ENCODE peak calls at places on chromosomes 12 and 14, in four cellular contexts. One of them, this sample, is unnamed.

GRCh38 chr12:131055596-131056233 is 102.0 kb downstream of the ADGRD1 start:
- DNase-seq in NCI-H1417: no peak
- DNase-seq in H54: no peak
- DNase-seq in pons: no peak
- DNase-seq in this sample: no peak

GRCh38 chr12:114481200-114481535 is 75.2 kb upstream of the TBX5 start:
- DNase-seq in pons: no peak
- DNase-seq in NCI-H1417: no peak
- DNase-seq in H54: no peak
- DNase-seq in this sample: no peak

GRCh38 chr12:2284321-2284813 is 231.6 kb downstream of the CACNA1C start:
- DNase-seq in pons: no peak
- DNase-seq in H54: no peak
- DNase-seq in NCI-H1417: no peak
- DNase-seq in this sample: no peak

GRCh38 chr12:117792471-117792870 is 176.3 kb downstream of the KSR2 start:
- DNase-seq in H54: no peak
- DNase-seq in NCI-H1417: no peak
- DNase-seq in pons: no peak
- DNase-seq in this sample: no peak

GRCh38 chr12:33944703-33945437 is 77.4 kb upstream of the ALG10 start:
- DNase-seq in NCI-H1417: no peak
- DNase-seq in H54: no peak
- DNase-seq in pons: no peak
- DNase-seq in this sample: no peak

GRCh38 chr14:32472512-32473472 is 143.7 kb downstream of the AKAP6 start:
- DNase-seq in H54: no peak
- DNase-seq in pons: peak; percentile 91
- DNase-seq in NCI-H1417: no peak
- DNase-seq in this sample: no peak

GRCh38 chr14:99175331-99176155 is 96.5 kb downstream of the BCL11B start:
- DNase-seq in pons: no peak
- DNase-seq in NCI-H1417: no peak
- DNase-seq in H54: no peak
- DNase-seq in this sample: no peak

GRCh38 chr12:91778091-91778819 is 367.4 kb downstream of the BTG1 start:
- DNase-seq in pons: no peak
- DNase-seq in NCI-H1417: no peak
- DNase-seq in H54: no peak
- DNase-seq in this sample: no peak

GRCh38 chr12:14424545-14424944 is 59.1 kb downstream of the ATF7IP start:
- DNase-seq in H54: no peak
- DNase-seq in NCI-H1417: no peak
- DNase-seq in pons: no peak
- DNase-seq in this sample: no peak

GRCh38 chr12:123058471-123058870 is 78.0 kb downstream of the ARL6IP4 start:
- DNase-seq in NCI-H1417: peak; percentile 99
- DNase-seq in pons: no peak
- DNase-seq in H54: no peak
- DNase-seq in this sample: no peak

GRCh38 chr14:51929920-51930682 is 59.2 kb upstream of the RTRAF start:
- DNase-seq in H54: no peak
- DNase-seq in pons: no peak
- DNase-seq in NCI-H1417: no peak
- DNase-seq in this sample: no peak

GRCh38 chr14:60645191-60645590 is 4.1 kb downstream of the SIX1 start:
- DNase-seq in H54: no peak
- DNase-seq in pons: no peak
- DNase-seq in NCI-H1417: no peak
- DNase-seq in this sample: no peak

GRCh38 chr12:32087301-32087700 is 19.3 kb upstream of the BICD1 start:
- DNase-seq in H54: no peak
- DNase-seq in pons: no peak
- DNase-seq in NCI-H1417: no peak
- DNase-seq in this sample: no peak

GRCh38 chr14:97318380-97318779 is 521.2 kb downstream of the VRK1 start:
- DNase-seq in NCI-H1417: no peak
- DNase-seq in H54: no peak
- DNase-seq in pons: no peak
- DNase-seq in this sample: no peak

GRCh38 chr12:108302471-108303311 is 36.4 kb downstream of the CMKLR1 start:
- DNase-seq in H54: no peak
- DNase-seq in pons: no peak
- DNase-seq in NCI-H1417: no peak
- DNase-seq in this sample: no peak